ENCODE peak calls at places on chromosomes 4 and X, in four cellular contexts. V is IMR-90, A is breast epithelium, F is right lobe of liver. H is an unnamed sample.
A peak's percentile ranks its signal among the peaks of the same experiment; 100 is the strongest.

GRCh38 chr4:140861359-140862181 is 105.4 kb upstream of the TBC1D9 start:
- DNase-seq in V (peak; percentile 91), A (no peak), F (no peak), H (no peak)

GRCh38 chrX:107562482-107562881 is 65.8 kb upstream of the PRPS1 start:
- DNase-seq in V (peak; percentile 88), A (no peak), F (no peak), H (no peak)

GRCh38 chrX:14886252-14886651 is 13.0 kb downstream of the MOSPD2 start:
- DNase-seq in V (no peak), A (no peak), F (no peak), H (no peak)

GRCh38 chrX:37652053-37652452 is 33.5 kb upstream of the XK start:
- DNase-seq in V (no peak), A (no peak), F (no peak), H (no peak)

GRCh38 chrX:129139837-129140679 is 383.2 kb downstream of the SMARCA1 start:
- DNase-seq in V (no peak), A (no peak), F (no peak), H (no peak)

GRCh38 chrX:143336261-143336660 is 181.0 kb downstream of the SPANXN3 start:
- DNase-seq in V (no peak), A (no peak), F (no peak), H (no peak)

GRCh38 chr4:139419388-139419914 is 34.5 kb upstream of the RAB33B start:
- DNase-seq in V (peak; percentile 86), A (no peak), F (no peak), H (no peak)

GRCh38 chr4:137981277-137981676 is 260.9 kb downstream of the SLC7A11 start:
- DNase-seq in V (peak; percentile 59), A (no peak), F (no peak), H (no peak)

GRCh38 chrX:74519870-74520269 is 94.6 kb downstream of the RLIM start:
- DNase-seq in V (no peak), A (no peak), F (no peak), H (no peak)

GRCh38 chrX:138034136-138034535 is 468.2 kb downstream of the ZIC3 start:
- DNase-seq in V (no peak), A (no peak), F (no peak), H (no peak)

GRCh38 chrX:153361781-153362397 is 27.9 kb downstream of the ZNF275 start:
- DNase-seq in V (no peak), A (no peak), F (no peak), H (no peak)

GRCh38 chr4:80091184-80091583 is 18.2 kb upstream of the ANTXR2 start:
- DNase-seq in V (peak; percentile 22), A (no peak), F (no peak), H (no peak)

GRCh38 chr4:27176400-27176799 is 315.8 kb downstream of the STIM2 start:
- DNase-seq in V (peak; percentile 41), A (no peak), F (no peak), H (no peak)

GRCh38 chr4:3074846-3075651 is 568 bp downstream of the HTT start:
- DNase-seq in V (peak; percentile 57), A (peak; percentile 63), F (peak; percentile 67), H (no peak)

GRCh38 chrX:66163849-66164401 is at the start of gene HEPH:
- DNase-seq in V (peak; percentile 34), A (no peak), F (no peak), H (no peak)

GRCh38 chrX:14027511-14028019 is 2.1 kb downstream of the GEMIN8 start:
- DNase-seq in V (peak; percentile 86), A (no peak), F (no peak), H (no peak)

GRCh38 chr4:153205757-153206156 is 1.5 kb downstream of the TRIM2 start:
- DNase-seq in V (no peak), A (no peak), F (no peak), H (no peak)

GRCh38 chr4:78720994-78721677 is 55.0 kb upstream of the BMP2K start:
- DNase-seq in V (no peak), A (no peak), F (no peak), H (no peak)

GRCh38 chrX:9885150-9885549 is 82.0 kb upstream of the CLDN34 start:
- DNase-seq in V (peak; percentile 71), A (no peak), F (peak; percentile 68), H (no peak)

GRCh38 chr4:156957558-156957957 is 14.0 kb downstream of the PDGFC start:
- DNase-seq in V (no peak), A (no peak), F (no peak), H (no peak)

GRCh38 chrX:22135994-22136684 is 104.0 kb downstream of the PHEX start:
- DNase-seq in V (peak; percentile 60), A (no peak), F (no peak), H (no peak)

GRCh38 chrX:56615282-56615681 is 51.9 kb downstream of the UBQLN2 start:
- DNase-seq in V (no peak), A (no peak), F (no peak), H (no peak)

GRCh38 chr4:176276710-176277109 is 7.7 kb upstream of the ASB5 start:
- DNase-seq in V (no peak), A (no peak), F (no peak), H (no peak)

GRCh38 chr4:159219862-159220261 is 117.0 kb downstream of the RAPGEF2 start:
- DNase-seq in V (no peak), A (no peak), F (no peak), H (no peak)

GRCh38 chrX:29662759-29663503 is 552.4 kb upstream of the MAGEB2 start:
- DNase-seq in V (peak; percentile 98), A (no peak), F (no peak), H (no peak)

GRCh38 chr4:37948542-37948941 is 11.7 kb upstream of the PTTG2 start:
- DNase-seq in V (no peak), A (no peak), F (no peak), H (no peak)

GRCh38 chrX:151825927-151826471 is 86.7 kb upstream of the MAGEA4 start:
- DNase-seq in V (peak; percentile 1), A (no peak), F (no peak), H (no peak)

GRCh38 chr4:123398803-123399637 is 2.4 kb downstream of the SPRY1 start:
- DNase-seq in V (peak; percentile 73), A (no peak), F (peak; percentile 68), H (no peak)

GRCh38 chrX:110041980-110042379 is 39.1 kb downstream of the TMEM164 start:
- DNase-seq in V (no peak), A (no peak), F (no peak), H (no peak)

GRCh38 chr4:25817059-25817681 is 45.6 kb downstream of the SEL1L3 start:
- DNase-seq in V (peak; percentile 86), A (no peak), F (no peak), H (no peak)

GRCh38 chr4:13918110-13918509 is 290.6 kb upstream of the BOD1L1 start:
- DNase-seq in V (peak; percentile 100), A (no peak), F (no peak), H (no peak)

GRCh38 chr4:75702919-75703411 is 21.4 kb upstream of the USO1 start:
- DNase-seq in V (no peak), A (no peak), F (no peak), H (no peak)

GRCh38 chr4:61532324-61532723 is 332.2 kb downstream of the ADGRL3 start:
- DNase-seq in V (peak; percentile 41), A (no peak), F (no peak), H (no peak)

GRCh38 chrX:1807301-1807731 is 192.5 kb downstream of the ASMT start:
- DNase-seq in V (peak; percentile 2), A (no peak), F (no peak), H (no peak)
- H3K4me3 ChIP-seq in V (no peak overlapping the region), A (no peak overlapping the region), F (no peak overlapping the region), H (no peak overlapping the region)

GRCh38 chr4:1855334-1856070 is 454 bp downstream of the LETM1 start:
- DNase-seq in V (no peak), A (no peak), F (peak; percentile 61), H (no peak)

GRCh38 chr4:1854752-1855151 is 1.2 kb downstream of the LETM1 start:
- DNase-seq in V (no peak), A (no peak), F (no peak), H (no peak)

GRCh38 chr4:1856920-1857699 is 1.2 kb upstream of the LETM1 start:
- DNase-seq in V (no peak), A (no peak), F (peak; percentile 63), H (no peak)

GRCh38 chr4:1857931-1858330 is 2.0 kb upstream of the LETM1 start:
- DNase-seq in V (no peak), A (no peak), F (no peak), H (no peak)

DNA sequence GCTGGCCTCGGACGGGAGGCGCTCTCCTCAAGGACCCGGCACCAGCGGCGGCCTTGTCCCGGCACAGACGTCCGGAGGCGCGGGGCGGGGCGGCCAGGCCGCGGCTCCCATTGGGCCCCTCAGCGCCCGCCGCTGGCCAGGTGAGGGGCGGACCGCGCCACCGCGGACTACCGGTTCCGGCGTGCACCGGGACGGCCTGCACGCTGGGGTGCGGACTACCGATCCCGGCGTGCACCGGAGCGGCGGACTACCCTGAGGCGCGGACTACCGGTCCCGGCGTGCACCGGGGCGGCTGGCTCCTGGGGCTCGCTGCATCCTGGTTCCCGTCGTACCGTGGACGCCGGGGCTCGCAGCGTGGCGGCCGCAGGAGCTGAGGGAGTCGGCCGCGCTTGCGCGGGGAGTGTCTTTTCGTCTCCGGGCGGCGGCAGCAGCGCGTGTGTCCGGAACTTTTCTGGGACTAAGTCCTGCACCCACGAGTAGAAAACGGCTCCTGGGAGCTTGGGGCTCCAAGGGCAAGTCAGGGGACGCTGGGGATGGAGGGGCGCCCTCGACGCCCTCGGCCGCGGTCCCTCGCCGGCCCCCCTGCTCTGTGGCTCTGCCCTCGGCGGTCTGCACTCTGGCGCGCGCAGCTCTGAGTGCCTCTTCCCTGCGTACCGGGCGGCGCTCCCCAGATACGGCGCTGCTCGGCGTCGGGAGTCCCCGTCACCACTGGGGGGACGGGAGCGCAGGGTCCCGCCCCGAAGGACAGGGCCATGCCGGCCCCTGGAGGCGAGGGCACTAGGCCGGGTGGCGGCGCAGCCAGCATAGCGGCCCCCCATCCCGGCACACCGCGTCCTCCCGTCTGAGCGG is at the start of gene LETM1:
- DNase-seq in V (peak; percentile 95), A (peak; percentile 96), F (peak; percentile 98), H (peak; percentile 76)
- TF ChIP-seq POLR2A in V (peak; percentile 67), A (peak; percentile 34), F (peak; percentile 76), H (peak; percentile 71)

GRCh38 chrX:148540114-148540513 is 39.7 kb downstream of the AFF2 start:
- DNase-seq in V (no peak), A (no peak), F (no peak), H (no peak)

GRCh38 chrX:148541461-148541983 is 41.1 kb downstream of the AFF2 start:
- DNase-seq in V (no peak), A (no peak), F (no peak), H (no peak)

GRCh38 chrX:148537556-148538182 is 37.3 kb downstream of the AFF2 start:
- DNase-seq in V (no peak), A (no peak), F (no peak), H (no peak)

GRCh38 chrX:148538582-148538981 is 38.2 kb downstream of the AFF2 start:
- DNase-seq in V (no peak), A (no peak), F (no peak), H (no peak)

GRCh38 chrX:148542481-148543255 is 42.3 kb downstream of the AFF2 start:
- DNase-seq in V (no peak), A (no peak), F (no peak), H (no peak)
- H3K4me1 ChIP-seq in V (no peaks in the 10 kb centered on the region), A (no peaks in the 10 kb centered on the region), F (no peaks in the 10 kb centered on the region), H (no peaks in the 10 kb centered on the region)

DNA sequence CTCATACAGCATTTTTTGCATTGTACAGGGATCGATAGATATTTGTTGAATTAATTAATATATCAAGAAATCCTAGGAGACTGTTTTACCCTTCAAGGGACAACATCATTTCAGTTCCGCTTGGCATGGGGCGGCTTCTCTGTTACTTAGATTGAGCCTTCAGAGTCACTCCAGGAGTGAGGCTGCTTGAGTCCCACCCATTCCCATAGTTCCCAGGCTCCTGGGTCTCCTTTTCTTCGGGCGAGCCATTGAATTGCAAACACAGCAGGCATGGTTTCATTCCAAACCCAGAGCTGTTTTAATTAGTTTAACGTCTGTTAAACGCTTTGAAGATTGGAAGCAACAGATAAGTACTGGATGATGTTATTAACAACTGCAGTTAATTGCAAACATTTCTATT is 590 bp upstream of the EDA start:
- DNase-seq in V (no peak), A (no peak), F (no peak), H (no peak)
- H3K4me3 ChIP-seq in V (no peak overlapping the region), A (peak overlapping the region; percentile 62), F (no peak overlapping the region), H (peak overlapping the region; percentile 60)

H was measured in esophagus squamous epithelium.